ENCODE peak calls at places on chromosome 14, in eight cellular contexts. I is esophagus squamous epithelium, Y is GM12865, L is mucosa of descending colon, R is thoracic aorta, S is choroid plexus epithelial cell, F is retinal pigment epithelial cell, U is cardiac muscle cell. V is an unnamed sample.
A peak's percentile ranks its signal among the peaks of the same experiment; 100 is the strongest.

GRCh38 chr14:89805501-89805900 is 149.0 kb downstream of the EFCAB11 start:
- DNase-seq in I (no peak), Y (no peak), L (no peak), R (no peak), S (peak; percentile 10), F (no peak), U (no peak), V (no peak)

GRCh38 chr14:63745858-63746425 is 18.1 kb upstream of the SGPP1 start:
- DNase-seq in I (no peak), Y (peak; percentile 79), L (no peak), R (no peak), S (no peak), F (no peak), U (no peak), V (no peak)

GRCh38 chr14:78005325-78005724 is 164.8 kb upstream of the NRXN3 start:
- DNase-seq in I (no peak), Y (peak; percentile 61), L (no peak), R (no peak), S (peak; percentile 70), F (no peak), U (no peak), V (peak; percentile 25)

GRCh38 chr14:30994681-30995620 is 30.5 kb upstream of the AP4S1 start:
- DNase-seq in I (no peak), Y (peak; percentile 46), L (no peak), R (no peak), S (peak; percentile 28), F (no peak), U (no peak), V (peak; percentile 36)

GRCh38 chr14:95021588-95021987 is 135.7 kb downstream of the DICER1 start:
- DNase-seq in I (no peak), Y (no peak), L (no peak), R (no peak), S (no peak), F (no peak), U (no peak), V (no peak)

GRCh38 chr14:50943943-50944646 is at the start of gene PYGL:
- DNase-seq in I (no peak), Y (peak; percentile 70), L (peak; percentile 87), R (peak; percentile 18), S (peak; percentile 63), F (no peak), U (peak; percentile 85), V (peak; percentile 71)

GRCh38 chr14:52399886-52400599 is 85.9 kb downstream of the PTGER2 start:
- DNase-seq in I (no peak), Y (no peak), L (peak; percentile 46), R (no peak), S (peak; percentile 70), F (no peak), U (peak; percentile 17), V (peak; percentile 17)

GRCh38 chr14:21075719-21076437 is 5.8 kb downstream of the ARHGEF40 start:
- DNase-seq in I (no peak), Y (no peak), L (no peak), R (no peak), S (no peak), F (no peak), U (no peak), V (no peak)

GRCh38 chr14:78340250-78340649 is 170.1 kb downstream of the NRXN3 start:
- DNase-seq in I (no peak), Y (no peak), L (no peak), R (no peak), S (no peak), F (no peak), U (no peak), V (no peak)

GRCh38 chr14:64113279-64113678 is 180.9 kb downstream of the ESR2 start:
- DNase-seq in I (no peak), Y (no peak), L (peak; percentile 80), R (no peak), S (peak; percentile 46), F (no peak), U (no peak), V (no peak)

GRCh38 chr14:69002069-69002468 is 23.0 kb upstream of the ACTN1 start:
- DNase-seq in I (no peak), Y (peak; percentile 17), L (no peak), R (no peak), S (peak; percentile 52), F (no peak), U (peak; percentile 28), V (peak; percentile 29)

GRCh38 chr14:104355949-104356737 is 217.8 kb downstream of the KIF26A start:
- DNase-seq in I (no peak), Y (no peak), L (no peak), R (no peak), S (no peak), F (no peak), U (no peak), V (no peak)

GRCh38 chr14:59306775-59307174 is 118.3 kb downstream of the DAAM1 start:
- DNase-seq in I (no peak), Y (no peak), L (no peak), R (no peak), S (peak; percentile 60), F (no peak), U (no peak), V (peak; percentile 86)

GRCh38 chr14:68891851-68892660 is 87.0 kb downstream of the ACTN1 start:
- DNase-seq in I (no peak), Y (no peak), L (no peak), R (no peak), S (peak; percentile 68), F (no peak), U (no peak), V (peak; percentile 49)

GRCh38 chr14:89723930-89724915 is 230.3 kb downstream of the EFCAB11 start:
- DNase-seq in I (no peak), Y (no peak), L (no peak), R (no peak), S (peak; percentile 22), F (no peak), U (no peak), V (no peak)

GRCh38 chr14:62776300-62776699 is 269.0 kb downstream of the KCNH5 start:
- DNase-seq in I (no peak), Y (no peak), L (no peak), R (no peak), S (no peak), F (no peak), U (no peak), V (no peak)

GRCh38 chr14:68199465-68200145 is 380.0 kb downstream of the RAD51B start:
- DNase-seq in I (no peak), Y (no peak), L (no peak), R (no peak), S (peak; percentile 79), F (peak; percentile 65), U (no peak), V (peak; percentile 98)

GRCh38 chr14:104373055-104373854 is 206.3 kb upstream of the C14orf180 start:
- DNase-seq in I (no peak), Y (no peak), L (no peak), R (no peak), S (no peak), F (no peak), U (no peak), V (no peak)

GRCh38 chr14:89773644-89774316 is 180.8 kb downstream of the EFCAB11 start:
- DNase-seq in I (peak; percentile 6), Y (peak; percentile 94), L (peak; percentile 44), R (no peak), S (no peak), F (no peak), U (peak; percentile 40), V (peak; percentile 33)

GRCh38 chr14:26593377-26593776 is 4.5 kb downstream of the NOVA1 start:
- DNase-seq in I (no peak), Y (no peak), L (no peak), R (no peak), S (no peak), F (no peak), U (no peak), V (no peak)

GRCh38 chr14:95479494-95479893 is 37.0 kb downstream of the SYNE3 start:
- DNase-seq in I (no peak), Y (no peak), L (no peak), R (no peak), S (no peak), F (no peak), U (no peak), V (no peak)

GRCh38 chr14:86305058-86305457 is 775.1 kb downstream of the FLRT2 start:
- DNase-seq in I (no peak), Y (no peak), L (no peak), R (no peak), S (no peak), F (no peak), U (no peak), V (no peak)

GRCh38 chr14:86311151-86311550 is 781.2 kb downstream of the FLRT2 start:
- DNase-seq in I (no peak), Y (no peak), L (no peak), R (no peak), S (no peak), F (no peak), U (no peak), V (no peak)

GRCh38 chr14:86310148-86310547 is 780.2 kb downstream of the FLRT2 start:
- DNase-seq in I (no peak), Y (no peak), L (no peak), R (no peak), S (no peak), F (no peak), U (no peak), V (no peak)
- TF ChIP-seq CTCF in I (no peak), Y (no peak), L (no peak), R (no peak), S (no peak), F (no peak), U (no peak), V (no peak)

GRCh38 chr14:93085916-93086315 is 29.8 kb downstream of the ITPK1 start:
- DNase-seq in I (no peak), Y (no peak), L (no peak), R (no peak), S (no peak), F (peak; percentile 89), U (peak; percentile 34), V (no peak)
- H3K4me3 ChIP-seq in I (no peak overlapping the region), Y (peak overlapping the region; percentile 2), L (no peak overlapping the region), R (no peak overlapping the region), S (no peak overlapping the region), F (no peak overlapping the region), U (no peak overlapping the region), V (no peak overlapping the region)

DNA sequence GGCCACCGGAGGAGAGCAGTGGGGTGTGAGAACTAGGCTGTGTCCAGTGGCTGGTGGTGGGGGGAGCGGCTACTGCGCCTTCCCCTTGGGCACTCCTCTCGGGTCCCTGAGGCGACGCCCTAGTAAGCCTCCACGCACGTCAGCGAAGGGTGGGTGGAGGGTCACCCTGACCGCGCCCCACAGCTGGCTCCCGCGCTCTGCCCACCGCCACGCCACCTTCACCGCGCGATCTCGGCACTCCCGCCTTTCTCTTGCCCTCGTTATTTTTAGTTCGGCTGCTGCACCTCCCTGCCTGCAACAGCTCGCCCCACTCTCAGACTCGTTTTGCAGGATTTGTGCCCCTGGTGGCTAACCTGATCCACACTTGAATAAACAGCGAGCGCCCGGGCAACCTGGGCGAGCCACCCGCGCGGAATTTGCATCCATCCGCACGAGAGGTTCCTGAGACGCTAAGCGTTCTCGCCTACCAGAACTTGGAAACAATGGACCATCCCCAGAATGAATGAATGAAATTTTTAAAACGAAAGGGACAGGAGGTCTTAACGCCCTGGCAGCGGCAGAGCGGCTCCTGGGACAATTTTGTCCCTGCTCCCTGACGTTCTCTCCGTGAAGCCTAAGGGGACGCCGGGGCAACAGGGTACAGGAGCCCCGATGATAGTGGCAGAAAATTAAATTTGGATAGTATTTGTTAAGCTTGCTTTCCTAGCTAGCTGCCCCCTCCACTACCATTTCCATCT is 7.0 kb upstream of the BMP4 start:
- DNase-seq in I (no peak), Y (no peak), L (peak; percentile 52), R (no peak), S (no peak), F (no peak), U (peak; percentile 65), V (peak; percentile 32)
- TF ChIP-seq CTCF in I (peak; percentile 44), Y (no peak), L (no peak), R (peak; percentile 64), S (peak; percentile 36), F (peak; percentile 53), U (peak; percentile 47), V (peak; percentile 36)

GRCh38 chr14:66043921-66044320 is 442.2 kb upstream of the CCDC196 start:
- DNase-seq in I (no peak), Y (no peak), L (no peak), R (no peak), S (no peak), F (no peak), U (no peak), V (peak; percentile 63)
- H3K4me3 ChIP-seq in I (no peak overlapping the region), Y (no peak overlapping the region), L (no peak overlapping the region), R (no peak overlapping the region), S (no peak overlapping the region), F (no peak overlapping the region), U (no peak overlapping the region), V (no peak overlapping the region)